ENCODE peak calls at places on chromosomes 6 and 20, in nine cellular contexts. U is heart right ventricle; A is ELF-1; B is activated naive CD4-positive, alpha-beta T cell; H is sciatic nerve; M is germinal center; T is tibial artery; J is effector memory CD4-positive, alpha-beta T cell; N is activated T-cell treated with anti-CD3 and anti-CD28 coated beads for 48 hours. G is an unnamed sample.

GRCh38 chr6:46473866-46474265 is 17.4 kb downstream of the RCAN2 start:
- DNase-seq in U (no peak), A (no peak), B (no peak), H (no peak), M (no peak), T (no peak), J (no peak), N (no peak), G (no peak)

GRCh38 chr6:106918128-106918527 is 56.4 kb downstream of the CD24 start:
- DNase-seq in U (no peak), A (no peak), B (no peak), H (no peak), M (no peak), T (no peak), J (no peak), N (no peak), G (no peak)

GRCh38 chr6:82025271-82025670 is 222.3 kb downstream of the IBTK start:
- DNase-seq in U (no peak), A (no peak), B (no peak), H (no peak), M (no peak), T (no peak), J (no peak), N (no peak), G (no peak)

GRCh38 chr20:59472059-59472458 is 132.3 kb upstream of the PHACTR3 start:
- DNase-seq in U (no peak), A (peak; percentile 30), B (no peak), H (no peak), M (no peak), T (no peak), J (no peak), N (no peak), G (no peak)

GRCh38 chr20:49699200-49699992 is 14.3 kb downstream of the B4GALT5 start:
- DNase-seq in U (no peak), A (no peak), B (no peak), H (no peak), M (no peak), T (no peak), J (peak; percentile 13), N (no peak), G (no peak)

GRCh38 chr6:75376347-75377024 is 91.9 kb upstream of the TMEM30A start:
- DNase-seq in U (no peak), A (peak; percentile 34), B (no peak), H (no peak), M (no peak), T (no peak), J (no peak), N (no peak), G (no peak)

GRCh38 chr20:17856024-17856564 is 112.5 kb downstream of the SNX5 start:
- DNase-seq in U (no peak), A (no peak), B (no peak), H (no peak), M (peak; percentile 84), T (peak; percentile 21), J (no peak), N (no peak), G (no peak)

GRCh38 chr6:16602035-16602434 is 159.2 kb downstream of the ATXN1 start:
- DNase-seq in U (no peak), A (no peak), B (no peak), H (no peak), M (peak; percentile 17), T (no peak), J (no peak), N (peak; percentile 46), G (no peak)

G was measured in GOT3.